ENCODE peak calls at places on chromosome 5, in eight cellular contexts. One of them, this sample, is unnamed.

GRCh38 chr5:40124367-40124766 is 555.3 kb upstream of the PTGER4 start:
- DNase-seq in WERI-Rb-1: no peak
- DNase-seq in IMR-90: no peak
- DNase-seq in foreskin fibroblast: no peak
- DNase-seq in AG10803: no peak
- DNase-seq in Peyer's patch: no peak
- DNase-seq in PC-9: no peak
- DNase-seq in lower lobe of right lung: no peak
- DNase-seq in this sample: no peak

GRCh38 chr5:177432143-177432904 is 5.8 kb downstream of the GRK6 start:
- DNase-seq in PC-9: no peak
- DNase-seq in lower lobe of right lung: no peak
- DNase-seq in WERI-Rb-1: no peak
- DNase-seq in Peyer's patch: no peak
- DNase-seq in IMR-90: no peak
- DNase-seq in AG10803: no peak
- DNase-seq in foreskin fibroblast: no peak
- DNase-seq in this sample: no peak

GRCh38 chr5:142749321-142749720 is 20.9 kb upstream of the ARHGAP26 start:
- DNase-seq in IMR-90: peak; percentile 77
- DNase-seq in WERI-Rb-1: no peak
- DNase-seq in AG10803: peak; percentile 54
- DNase-seq in foreskin fibroblast: peak; percentile 76
- DNase-seq in lower lobe of right lung: no peak
- DNase-seq in Peyer's patch: no peak
- DNase-seq in PC-9: peak; percentile 45
- DNase-seq in this sample: no peak

GRCh38 chr5:180605554-180606214 is 14.4 kb upstream of the SCGB3A1 start:
- DNase-seq in lower lobe of right lung: peak; percentile 69
- DNase-seq in Peyer's patch: peak; percentile 83
- DNase-seq in PC-9: peak; percentile 53
- DNase-seq in foreskin fibroblast: peak; percentile 70
- DNase-seq in AG10803: peak; percentile 43
- DNase-seq in WERI-Rb-1: peak; percentile 46
- DNase-seq in IMR-90: peak; percentile 51
- DNase-seq in this sample: peak; percentile 66

GRCh38 chr5:150186137-150186536 is 3.7 kb upstream of the SLC6A7 start:
- DNase-seq in IMR-90: no peak
- DNase-seq in PC-9: no peak
- DNase-seq in WERI-Rb-1: no peak
- DNase-seq in lower lobe of right lung: no peak
- DNase-seq in Peyer's patch: peak; percentile 53
- DNase-seq in foreskin fibroblast: no peak
- DNase-seq in AG10803: no peak
- DNase-seq in this sample: no peak

GRCh38 chr5:83834306-83834705 is 113.7 kb upstream of the HAPLN1 start:
- DNase-seq in PC-9: no peak
- DNase-seq in lower lobe of right lung: no peak
- DNase-seq in IMR-90: no peak
- DNase-seq in foreskin fibroblast: no peak
- DNase-seq in AG10803: no peak
- DNase-seq in WERI-Rb-1: no peak
- DNase-seq in Peyer's patch: no peak
- DNase-seq in this sample: no peak

GRCh38 chr5:65776707-65777141 is 54.7 kb downstream of the NLN start:
- DNase-seq in Peyer's patch: no peak
- DNase-seq in AG10803: peak; percentile 71
- DNase-seq in lower lobe of right lung: no peak
- DNase-seq in IMR-90: peak; percentile 70
- DNase-seq in WERI-Rb-1: no peak
- DNase-seq in foreskin fibroblast: peak; percentile 66
- DNase-seq in PC-9: no peak
- DNase-seq in this sample: no peak

GRCh38 chr5:142059304-142059940 is 46.6 kb upstream of the GNPDA1 start:
- DNase-seq in AG10803: peak; percentile 75
- DNase-seq in IMR-90: no peak
- DNase-seq in Peyer's patch: no peak
- DNase-seq in foreskin fibroblast: peak; percentile 56
- DNase-seq in PC-9: no peak
- DNase-seq in WERI-Rb-1: no peak
- DNase-seq in lower lobe of right lung: no peak
- DNase-seq in this sample: no peak

GRCh38 chr5:149611327-149611726 is 30.0 kb downstream of the ARHGEF37 start:
- DNase-seq in PC-9: no peak
- DNase-seq in foreskin fibroblast: peak; percentile 65
- DNase-seq in WERI-Rb-1: no peak
- DNase-seq in IMR-90: peak; percentile 94
- DNase-seq in Peyer's patch: peak; percentile 80
- DNase-seq in AG10803: peak; percentile 57
- DNase-seq in lower lobe of right lung: no peak
- DNase-seq in this sample: no peak

GRCh38 chr5:14153932-14154646 is 10.9 kb downstream of the TRIO start:
- DNase-seq in PC-9: no peak
- DNase-seq in lower lobe of right lung: peak; percentile 57
- DNase-seq in WERI-Rb-1: no peak
- DNase-seq in Peyer's patch: peak; percentile 83
- DNase-seq in IMR-90: peak; percentile 83
- DNase-seq in foreskin fibroblast: peak; percentile 62
- DNase-seq in AG10803: peak; percentile 79
- DNase-seq in this sample: peak; percentile 46

GRCh38 chr5:141150215-141150992 is 547 bp downstream of the PCDHB6 start:
- DNase-seq in foreskin fibroblast: no peak
- DNase-seq in AG10803: no peak
- DNase-seq in PC-9: no peak
- DNase-seq in lower lobe of right lung: no peak
- DNase-seq in IMR-90: no peak
- DNase-seq in Peyer's patch: no peak
- DNase-seq in WERI-Rb-1: no peak
- DNase-seq in this sample: no peak

GRCh38 chr5:127886141-127886540 is 182.9 kb downstream of the CCDC192 start:
- DNase-seq in PC-9: no peak
- DNase-seq in lower lobe of right lung: no peak
- DNase-seq in IMR-90: no peak
- DNase-seq in Peyer's patch: no peak
- DNase-seq in AG10803: no peak
- DNase-seq in foreskin fibroblast: no peak
- DNase-seq in WERI-Rb-1: no peak
- DNase-seq in this sample: no peak

GRCh38 chr5:13412040-13412595 is 532.4 kb downstream of the DNAH5 start:
- DNase-seq in PC-9: peak; percentile 30
- DNase-seq in IMR-90: no peak
- DNase-seq in AG10803: no peak
- DNase-seq in WERI-Rb-1: no peak
- DNase-seq in lower lobe of right lung: no peak
- DNase-seq in foreskin fibroblast: no peak
- DNase-seq in Peyer's patch: no peak
- DNase-seq in this sample: no peak

GRCh38 chr5:122150128-122150685 is 20.9 kb downstream of the ZNF474 start:
- DNase-seq in foreskin fibroblast: no peak
- DNase-seq in WERI-Rb-1: no peak
- DNase-seq in PC-9: no peak
- DNase-seq in IMR-90: peak; percentile 59
- DNase-seq in lower lobe of right lung: no peak
- DNase-seq in AG10803: peak; percentile 69
- DNase-seq in Peyer's patch: no peak
- DNase-seq in this sample: no peak

GRCh38 chr5:143086851-143087637 is 316.4 kb downstream of the NR3C1 start:
- DNase-seq in WERI-Rb-1: no peak
- DNase-seq in lower lobe of right lung: no peak
- DNase-seq in PC-9: peak; percentile 94
- DNase-seq in Peyer's patch: no peak
- DNase-seq in foreskin fibroblast: peak; percentile 70
- DNase-seq in AG10803: peak; percentile 89
- DNase-seq in IMR-90: peak; percentile 44
- DNase-seq in this sample: no peak

GRCh38 chr5:58259685-58260152 is 200.2 kb downstream of the PLK2 start:
- DNase-seq in lower lobe of right lung: no peak
- DNase-seq in foreskin fibroblast: peak; percentile 71
- DNase-seq in Peyer's patch: no peak
- DNase-seq in IMR-90: peak; percentile 98
- DNase-seq in PC-9: peak; percentile 100
- DNase-seq in WERI-Rb-1: no peak
- DNase-seq in AG10803: peak; percentile 82
- DNase-seq in this sample: no peak

GRCh38 chr5:72271696-72272095 is 48.3 kb downstream of the MRPS27 start:
- DNase-seq in WERI-Rb-1: no peak
- DNase-seq in AG10803: no peak
- DNase-seq in foreskin fibroblast: peak; percentile 14
- DNase-seq in IMR-90: no peak
- DNase-seq in PC-9: no peak
- DNase-seq in lower lobe of right lung: no peak
- DNase-seq in Peyer's patch: no peak
- DNase-seq in this sample: no peak

GRCh38 chr5:127210082-127210481 is 80.5 kb upstream of the MEGF10 start:
- DNase-seq in IMR-90: no peak
- DNase-seq in Peyer's patch: no peak
- DNase-seq in lower lobe of right lung: no peak
- DNase-seq in PC-9: no peak
- DNase-seq in foreskin fibroblast: peak; percentile 38
- DNase-seq in WERI-Rb-1: no peak
- DNase-seq in AG10803: no peak
- DNase-seq in this sample: peak; percentile 22

GRCh38 chr5:131475416-131476045 is 159.5 kb downstream of the RAPGEF6 start:
- DNase-seq in WERI-Rb-1: no peak
- DNase-seq in Peyer's patch: no peak
- DNase-seq in AG10803: peak; percentile 36
- DNase-seq in IMR-90: peak; percentile 25
- DNase-seq in PC-9: no peak
- DNase-seq in foreskin fibroblast: no peak
- DNase-seq in lower lobe of right lung: no peak
- DNase-seq in this sample: no peak

GRCh38 chr5:133365326-133365725 is 247.0 kb downstream of the FSTL4 start:
- DNase-seq in PC-9: no peak
- DNase-seq in foreskin fibroblast: no peak
- DNase-seq in IMR-90: no peak
- DNase-seq in Peyer's patch: no peak
- DNase-seq in AG10803: no peak
- DNase-seq in lower lobe of right lung: no peak
- DNase-seq in WERI-Rb-1: peak; percentile 58
- DNase-seq in this sample: no peak
- TF ChIP-seq CTCF in PC-9: peak; percentile 35
- TF ChIP-seq CTCF in foreskin fibroblast: no peak
- TF ChIP-seq CTCF in IMR-90: peak; percentile 3
- TF ChIP-seq CTCF in Peyer's patch: no peak
- TF ChIP-seq CTCF in AG10803: no peak
- TF ChIP-seq CTCF in lower lobe of right lung: no peak
- TF ChIP-seq CTCF in WERI-Rb-1: peak; percentile 85
- TF ChIP-seq CTCF in this sample: peak; percentile 29

GRCh38 chr5:136132087-136132486 is 558 bp upstream of the SMAD5 start:
- DNase-seq in WERI-Rb-1: peak; percentile 37
- DNase-seq in lower lobe of right lung: no peak
- DNase-seq in AG10803: peak; percentile 4
- DNase-seq in IMR-90: no peak
- DNase-seq in Peyer's patch: peak; percentile 48
- DNase-seq in foreskin fibroblast: no peak
- DNase-seq in PC-9: no peak
- DNase-seq in this sample: no peak
- H3K4me3 ChIP-seq in WERI-Rb-1: peak overlapping the region; percentile 59
- H3K4me3 ChIP-seq in lower lobe of right lung: peak overlapping the region; percentile 96
- H3K4me3 ChIP-seq in AG10803: peak overlapping the region; percentile 92
- H3K4me3 ChIP-seq in IMR-90: no peak overlapping the region
- H3K4me3 ChIP-seq in Peyer's patch: peak overlapping the region; percentile 91
- H3K4me3 ChIP-seq in foreskin fibroblast: peak overlapping the region; percentile 92
- H3K4me3 ChIP-seq in PC-9: peak overlapping the region; percentile 78
- H3K4me3 ChIP-seq in this sample: peak overlapping the region; percentile 83

DNA sequence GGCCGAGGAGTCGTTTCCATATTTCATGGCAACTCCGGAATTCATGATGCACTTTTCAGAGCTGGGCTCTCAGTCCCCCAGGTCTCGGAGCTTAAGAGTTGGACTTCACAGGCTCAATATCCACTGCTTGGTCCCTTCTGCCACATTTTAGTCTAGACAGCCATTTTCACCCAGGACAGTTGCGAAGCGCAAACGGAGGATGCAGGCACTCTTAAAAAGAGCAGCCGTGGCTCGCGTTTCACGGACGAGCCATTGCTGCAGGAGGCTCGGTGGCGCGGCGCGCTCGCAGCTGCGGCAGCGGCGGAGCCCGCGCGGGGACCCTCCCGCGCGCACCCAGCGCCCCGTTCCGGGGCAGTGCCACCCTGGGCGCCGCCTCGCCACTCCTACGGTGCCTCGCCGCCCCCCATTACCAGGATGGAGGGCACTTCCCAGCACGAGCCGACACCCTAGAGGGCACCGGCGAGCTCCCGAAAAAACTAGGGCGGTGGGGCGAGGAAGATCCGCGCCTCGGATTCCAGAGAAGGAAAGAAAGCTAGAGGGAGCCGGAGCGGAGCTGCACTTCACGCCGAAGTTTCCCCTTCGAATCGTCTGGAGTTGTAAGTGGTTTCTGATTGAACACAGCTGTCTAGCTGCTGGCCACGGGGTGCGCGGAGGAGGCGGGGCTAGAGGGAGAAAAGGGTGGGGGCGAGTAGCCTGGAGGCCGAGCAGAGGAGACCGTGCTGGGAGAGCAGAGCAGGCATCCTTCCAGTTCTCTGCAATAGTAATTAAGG is 140.3 kb downstream of the TSSK1B start:
- DNase-seq in Peyer's patch: peak; percentile 91
- DNase-seq in lower lobe of right lung: peak; percentile 77
- DNase-seq in foreskin fibroblast: peak; percentile 96
- DNase-seq in AG10803: peak; percentile 84
- DNase-seq in IMR-90: peak; percentile 93
- DNase-seq in PC-9: peak; percentile 70
- DNase-seq in WERI-Rb-1: peak; percentile 95
- DNase-seq in this sample: peak; percentile 6
- TF ChIP-seq CTCF in Peyer's patch: no peak
- TF ChIP-seq CTCF in lower lobe of right lung: peak; percentile 10
- TF ChIP-seq CTCF in foreskin fibroblast: peak; percentile 14
- TF ChIP-seq CTCF in AG10803: peak; percentile 24
- TF ChIP-seq CTCF in IMR-90: no peak
- TF ChIP-seq CTCF in PC-9: no peak
- TF ChIP-seq CTCF in WERI-Rb-1: peak; percentile 7
- TF ChIP-seq CTCF in this sample: peak; percentile 29

GRCh38 chr5:109410389-109411174 is 808 bp upstream of the PJA2 start:
- DNase-seq in lower lobe of right lung: peak; percentile 87
- DNase-seq in PC-9: peak; percentile 76
- DNase-seq in WERI-Rb-1: peak; percentile 76
- DNase-seq in Peyer's patch: peak; percentile 91
- DNase-seq in IMR-90: peak; percentile 75
- DNase-seq in foreskin fibroblast: peak; percentile 94
- DNase-seq in AG10803: peak; percentile 80
- DNase-seq in this sample: no peak

GRCh38 chr5:109411627-109412026 is 1.9 kb upstream of the PJA2 start:
- DNase-seq in IMR-90: peak; percentile 97
- DNase-seq in Peyer's patch: no peak
- DNase-seq in foreskin fibroblast: peak; percentile 88
- DNase-seq in PC-9: peak; percentile 80
- DNase-seq in AG10803: peak; percentile 90
- DNase-seq in lower lobe of right lung: no peak
- DNase-seq in WERI-Rb-1: no peak
- DNase-seq in this sample: no peak

GRCh38 chr5:109412981-109413402 is 3.2 kb upstream of the PJA2 start:
- DNase-seq in IMR-90: no peak
- DNase-seq in PC-9: no peak
- DNase-seq in foreskin fibroblast: no peak
- DNase-seq in Peyer's patch: no peak
- DNase-seq in lower lobe of right lung: no peak
- DNase-seq in AG10803: no peak
- DNase-seq in WERI-Rb-1: no peak
- DNase-seq in this sample: no peak

GRCh38 chr5:109409844-109410388 is at the start of gene PJA2:
- DNase-seq in lower lobe of right lung: peak; percentile 99
- DNase-seq in WERI-Rb-1: peak; percentile 99
- DNase-seq in Peyer's patch: peak; percentile 99
- DNase-seq in PC-9: peak; percentile 98
- DNase-seq in foreskin fibroblast: peak; percentile 100
- DNase-seq in IMR-90: peak; percentile 100
- DNase-seq in AG10803: peak; percentile 100
- DNase-seq in this sample: peak; percentile 99

GRCh38 chr5:109411175-109411514 is 1.4 kb upstream of the PJA2 start:
- DNase-seq in Peyer's patch: no peak
- DNase-seq in PC-9: no peak
- DNase-seq in AG10803: no peak
- DNase-seq in lower lobe of right lung: no peak
- DNase-seq in WERI-Rb-1: no peak
- DNase-seq in IMR-90: no peak
- DNase-seq in foreskin fibroblast: no peak
- DNase-seq in this sample: no peak
- H3K4me3 ChIP-seq in Peyer's patch: peak overlapping the region; percentile 67
- H3K4me3 ChIP-seq in PC-9: peak overlapping the region; percentile 63
- H3K4me3 ChIP-seq in AG10803: peak overlapping the region; percentile 74
- H3K4me3 ChIP-seq in lower lobe of right lung: peak overlapping the region; percentile 72
- H3K4me3 ChIP-seq in WERI-Rb-1: peak overlapping the region; percentile 92
- H3K4me3 ChIP-seq in IMR-90: peak overlapping the region; percentile 52
- H3K4me3 ChIP-seq in foreskin fibroblast: peak overlapping the region; percentile 68
- H3K4me3 ChIP-seq in this sample: peak overlapping the region; percentile 86